ENCODE peak calls at places on chromosomes 11 and 22, in ten cellular contexts. J, V, I, O, L, Q, T, M, C and A are unnamed samples.

GRCh38 chr11:3229673-3230630 is 2.3 kb downstream of the MRGPRE start:
- DNase-seq in M (no peak), L (no peak), J (no peak), I (no peak), C (no peak), T (no peak), Q (no peak), V (no peak), O (no peak), A (no peak)

GRCh38 chr11:8006349-8006977 is 19.3 kb downstream of the EIF3F start:
- DNase-seq in C (no peak), Q (peak; percentile 74), L (peak; percentile 64), V (peak; percentile 54), T (peak; percentile 74), J (peak; percentile 64), I (peak; percentile 61), O (peak; percentile 72), M (no peak), A (peak; percentile 19)

GRCh38 chr22:39839917-39840510 is 53.5 kb downstream of the ENTHD1 start:
- DNase-seq in C (no peak), Q (no peak), I (no peak), M (no peak), V (no peak), O (no peak), T (no peak), J (no peak), L (no peak), A (peak; percentile 42)

GRCh38 chr11:27471588-27472397 is 797 bp downstream of the LGR4 start:
- DNase-seq in O (peak; percentile 50), M (no peak), C (no peak), Q (peak; percentile 46), V (no peak), J (peak; percentile 43), L (peak; percentile 45), T (no peak), I (peak; percentile 38), A (peak; percentile 16)

GRCh38 chr11:88418508-88418907 is 81.0 kb upstream of the CTSC start:
- DNase-seq in M (no peak), I (no peak), J (no peak), T (no peak), O (no peak), L (peak; percentile 72), Q (no peak), C (no peak), V (no peak), A (no peak)

GRCh38 chr22:18063311-18063710 is 14.5 kb upstream of the PEX26 start:
- DNase-seq in Q (peak; percentile 98), J (no peak), O (no peak), C (no peak), T (no peak), M (no peak), L (no peak), V (no peak), I (no peak), A (no peak)

GRCh38 chr11:33377852-33378385 is 120.7 kb downstream of the HIPK3 start:
- DNase-seq in T (peak; percentile 49), O (no peak), L (no peak), V (no peak), J (no peak), M (no peak), Q (no peak), I (no peak), C (no peak), A (no peak)

GRCh38 chr11:86515297-86516094 is 140.8 kb downstream of the CCDC81 start:
- DNase-seq in T (peak; percentile 91), M (no peak), L (no peak), V (no peak), J (no peak), Q (peak; percentile 98), I (no peak), C (no peak), O (no peak), A (no peak)

GRCh38 chr22:45033136-45033535 is 23.3 kb upstream of the PHF21B start:
- DNase-seq in Q (no peak), J (no peak), L (no peak), T (no peak), V (no peak), O (no peak), M (no peak), C (no peak), I (no peak), A (no peak)

GRCh38 chr11:75495749-75496641 is 29.7 kb downstream of the GDPD5 start:
- DNase-seq in T (no peak), L (no peak), M (peak; percentile 59), J (no peak), C (no peak), O (no peak), V (no peak), I (no peak), Q (peak; percentile 21), A (no peak)

GRCh38 chr22:35688913-35689675 is 28.6 kb upstream of the APOL5 start:
- DNase-seq in M (no peak), C (no peak), L (no peak), O (no peak), Q (no peak), I (no peak), T (peak; percentile 19), V (no peak), J (no peak), A (no peak)

GRCh38 chr11:43833657-43834073 is 47.0 kb upstream of the ALKBH3 start:
- DNase-seq in O (no peak), V (peak; percentile 39), T (peak; percentile 37), I (no peak), J (no peak), C (no peak), M (no peak), L (peak; percentile 55), Q (peak; percentile 37), A (no peak)

GRCh38 chr11:14119357-14119756 is 156.8 kb downstream of the SPON1 start:
- DNase-seq in I (no peak), M (no peak), J (no peak), T (no peak), O (no peak), L (no peak), V (no peak), C (no peak), Q (peak; percentile 18), A (no peak)